ENCODE peak calls at places on chromosomes 12 and 14, in six cellular contexts. W, P, F, S, U and M are unnamed samples. For H3K4me1, the result is how much of the 10 kb centered on the place peaks cover.

GRCh38 chr12:3171195-3171591 is 94.0 kb downstream of the TSPAN9 start:
- DNase-seq in S (no peak), U (no peak), F (peak), P (no peak), W (no peak), M (no peak)

GRCh38 chr14:105484069-105484996 is 2.4 kb upstream of the CRIP1 start:
- DNase-seq in U (peak), F (peak), P (peak), S (peak), W (no peak), M (no peak)

GRCh38 chr14:71250791-71251190 is 343.5 kb downstream of the PCNX1 start:
- DNase-seq in F (no peak), W (no peak), P (no peak), U (no peak), S (no peak), M (no peak)

GRCh38 chr14:62144863-62145262 is 382.6 kb downstream of the SNAPC1 start:
- DNase-seq in S (no peak), P (no peak), F (no peak), U (no peak), W (no peak), M (no peak)

GRCh38 chr12:89827592-89827991 is 119.0 kb upstream of the ATP2B1 start:
- DNase-seq in S (no peak), P (no peak), F (no peak), U (no peak), W (no peak), M (no peak)

GRCh38 chr12:52903285-52903854 is 1.5 kb downstream of the KRT8 start:
- DNase-seq in W (no peak), F (peak), S (peak), P (peak), U (peak), M (peak)

GRCh38 chr12:18683603-18684002 is 54.2 kb downstream of the PLCZ1 start:
- DNase-seq in S (no peak), U (no peak), P (no peak), F (no peak), W (no peak), M (no peak)

GRCh38 chr14:53956427-53957201 is at the start of gene BMP4:
- DNase-seq in W (peak), P (peak), F (peak), U (peak), S (peak), M (peak)

GRCh38 chr14:55974046-55974582 is 144.1 kb upstream of the PELI2 start:
- DNase-seq in U (no peak), F (no peak), P (peak), S (no peak), W (no peak), M (no peak)

GRCh38 chr12:121513464-121514183 is 67.2 kb downstream of the KDM2B start:
- DNase-seq in U (no peak), P (peak), S (no peak), W (peak), F (peak), M (no peak)

GRCh38 chr14:37197421-37198272 is at the start of gene MIPOL1:
- DNase-seq in W (peak), P (peak), F (peak), S (peak), U (peak), M (peak)

GRCh38 chr12:109818900-109819500 is 14.2 kb downstream of the TRPV4 start:
- DNase-seq in P (no peak), S (no peak), F (peak), U (no peak), W (no peak), M (no peak)

GRCh38 chr14:77023001-77023996 is 5.2 kb downstream of the IRF2BPL start:
- DNase-seq in U (no peak), P (peak), W (no peak), F (peak), S (no peak), M (no peak)

GRCh38 chr12:2970744-2971143 is 11.5 kb downstream of the TEAD4 start:
- DNase-seq in F (peak), W (no peak), U (no peak), P (no peak), S (no peak), M (no peak)

GRCh38 chr12:74441872-74442271 is 95.8 kb upstream of the ATXN7L3B start:
- DNase-seq in P (no peak), S (no peak), U (no peak), W (no peak), F (no peak), M (no peak)

GRCh38 chr12:101781834-101782543 is 42.7 kb upstream of the SYCP3 start:
- DNase-seq in U (no peak), P (no peak), W (no peak), F (no peak), S (no peak), M (no peak)

GRCh38 chr12:89469361-89469760 is 55.2 kb downstream of the GALNT4 start:
- DNase-seq in W (no peak), F (no peak), S (no peak), U (no peak), P (no peak), M (no peak)

GRCh38 chr12:92065018-92065499 is 80.6 kb downstream of the BTG1 start:
- DNase-seq in P (peak), F (peak), S (no peak), U (no peak), W (no peak), M (no peak)

GRCh38 chr12:57883700-57884099 is 37.2 kb upstream of the CTDSP2 start:
- DNase-seq in W (no peak), S (no peak), P (no peak), U (no peak), F (no peak), M (no peak)

GRCh38 chr12:1888923-1889322 is 29.5 kb downstream of the CACNA2D4 start:
- DNase-seq in W (no peak), U (no peak), F (no peak), S (no peak), P (no peak), M (no peak)

GRCh38 chr12:96590970-96591369 is 101.6 kb downstream of the CFAP54 start:
- DNase-seq in P (no peak), W (no peak), S (no peak), U (no peak), F (no peak), M (no peak)

GRCh38 chr12:131605304-131605829 is 105.5 kb upstream of the SFSWAP start:
- DNase-seq in W (no peak), U (no peak), S (no peak), F (no peak), P (no peak), M (no peak)

GRCh38 chr12:94140556-94140955 is 7.8 kb upstream of the PLXNC1 start:
- DNase-seq in F (peak), S (no peak), P (peak), W (peak), U (no peak), M (no peak)

GRCh38 chr12:57896437-57897201 is 44.7 kb upstream of the ATP23 start:
- DNase-seq in F (peak), S (peak), U (peak), P (peak), W (no peak), M (peak)

GRCh38 chr14:56280843-56281242 is 162.6 kb downstream of the PELI2 start:
- DNase-seq in W (no peak), S (no peak), U (no peak), F (no peak), P (no peak), M (no peak)

GRCh38 chr14:52545584-52546317 is 6.6 kb downstream of the TXNDC16 start:
- DNase-seq in U (no peak), W (no peak), P (no peak), S (no peak), F (no peak), M (no peak)

GRCh38 chr14:100930270-100930669 is 26.7 kb upstream of the RTL1 start:
- DNase-seq in P (no peak), S (no peak), U (no peak), W (no peak), F (no peak), M (no peak)

GRCh38 chr14:101839236-101839635 is 77.7 kb downstream of the PPP2R5C start:
- DNase-seq in U (no peak), P (no peak), F (no peak), S (no peak), W (no peak), M (no peak)

GRCh38 chr14:63840981-63841380 is 11.8 kb upstream of the SYNE2 start:
- DNase-seq in P (peak), U (no peak), W (no peak), F (no peak), S (no peak), M (no peak)

GRCh38 chr12:89162704-89163261 is 189.5 kb downstream of the DUSP6 start:
- DNase-seq in U (peak), P (peak), W (peak), S (peak), F (peak), M (peak)

GRCh38 chr12:65642006-65642695 is 182.1 kb upstream of the HMGA2 start:
- DNase-seq in W (no peak), U (no peak), P (no peak), F (no peak), S (no peak), M (no peak)

GRCh38 chr12:19624401-19624930 is 185.2 kb downstream of the AEBP2 start:
- DNase-seq in S (no peak), W (no peak), U (no peak), P (no peak), F (no peak), M (no peak)

GRCh38 chr14:50835280-50835679 is 4.3 kb upstream of the NIN start:
- DNase-seq in P (no peak), U (no peak), S (no peak), W (no peak), F (no peak), M (no peak)

GRCh38 chr14:87615822-87616679 is 376.9 kb downstream of the GALC start:
- DNase-seq in W (peak), P (peak), S (peak), U (peak), F (peak), M (peak)

DNA sequence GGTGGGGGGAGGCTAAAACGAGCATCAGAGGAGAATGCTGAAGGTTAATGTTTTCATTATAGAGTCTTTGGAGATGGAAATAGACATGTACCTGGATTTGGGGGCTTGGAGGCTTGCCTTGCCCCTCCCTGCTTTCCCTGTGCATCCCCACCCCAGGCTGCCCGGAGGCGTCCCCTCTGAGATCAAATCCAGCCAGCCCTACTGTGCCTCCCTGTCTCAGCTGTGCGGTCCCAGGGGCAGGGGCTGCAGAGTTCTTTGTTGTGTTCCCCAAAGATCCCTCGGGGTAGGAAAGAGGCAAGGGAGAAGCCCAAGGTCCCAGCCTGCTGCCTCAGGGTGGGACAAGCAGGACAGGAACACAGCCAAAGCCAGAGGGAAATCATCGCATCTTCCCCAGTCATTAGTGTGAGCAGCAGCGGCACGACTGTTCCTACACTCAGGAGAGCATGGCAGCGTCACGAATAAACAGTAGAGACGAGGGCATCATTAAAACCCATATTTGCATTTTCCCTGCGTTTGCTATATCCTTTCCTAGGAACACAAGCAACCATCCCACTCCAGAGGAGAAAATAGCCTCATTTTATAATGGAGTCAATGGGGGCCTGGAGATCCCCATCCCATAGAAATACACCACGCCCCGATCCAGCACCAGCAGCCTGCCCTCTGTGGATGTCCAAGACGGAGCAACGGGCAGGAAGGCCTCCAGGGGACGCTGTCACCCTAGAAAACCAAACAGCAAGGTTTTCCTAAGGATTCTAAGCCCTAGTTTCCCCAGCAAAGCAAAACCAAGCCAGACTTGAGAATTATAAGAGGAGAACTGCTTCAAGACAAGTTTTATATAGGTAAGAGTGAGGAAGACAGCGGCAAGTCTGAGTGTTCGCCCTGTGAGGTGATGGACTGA is 32.4 kb downstream of the ANO2 start:
- DNase-seq in U (no peak), S (no peak), W (no peak), P (no peak), F (peak), M (no peak)
- TF ChIP-seq CTCF in U (no peak), S (no peak), W (peak), P (no peak), F (no peak), M (no peak)

GRCh38 chr14:95442016-95442632 is 74.3 kb downstream of the SYNE3 start:
- DNase-seq in W (no peak), U (no peak), S (no peak), P (no peak), F (no peak), M (no peak)
- H3K4me3 ChIP-seq in W (no peak), U (no peak), S (no peak), P (no peak), F (no peak), M (no peak)

DNA sequence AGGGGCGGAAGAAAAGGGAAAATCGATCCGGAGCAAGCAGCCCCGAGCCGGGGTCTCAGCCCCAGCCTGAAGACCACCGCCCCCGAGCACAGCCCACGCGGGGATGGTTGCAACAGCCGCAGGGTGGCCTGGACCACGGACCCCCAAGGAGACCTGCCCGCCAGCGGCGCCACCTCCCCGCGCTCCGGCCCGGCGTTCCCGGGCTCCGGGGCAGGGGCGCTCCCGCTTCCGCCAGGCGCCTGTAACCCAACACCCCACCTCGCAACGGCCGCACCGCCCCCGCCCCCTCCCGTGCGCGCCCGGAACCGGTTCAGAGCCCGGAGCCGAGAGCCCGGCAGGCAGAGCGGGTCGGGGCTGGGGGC is 571 bp downstream of the ACTN1 start:
- DNase-seq in P (peak), F (no peak), S (peak), W (no peak), U (peak), M (peak)
- H3K4me1 ChIP-seq in P (under half), F (under half), S (under half), W (under half), U (under half), M (under half)

GRCh38 chr12:62519043-62519442 is 52.4 kb downstream of the MON2 start:
- DNase-seq in F (no peak), S (peak), P (no peak), U (no peak), W (no peak), M (no peak)

GRCh38 chr12:62523619-62524018 is 57.0 kb downstream of the MON2 start:
- DNase-seq in U (no peak), P (no peak), F (no peak), W (no peak), S (no peak), M (no peak)

GRCh38 chr12:62525306-62525705 is 58.7 kb downstream of the MON2 start:
- DNase-seq in S (no peak), F (no peak), U (no peak), W (no peak), P (no peak), M (no peak)

GRCh38 chr12:62520361-62520760 is 53.7 kb downstream of the MON2 start:
- DNase-seq in W (no peak), S (no peak), F (peak), U (no peak), P (no peak), M (no peak)

DNA sequence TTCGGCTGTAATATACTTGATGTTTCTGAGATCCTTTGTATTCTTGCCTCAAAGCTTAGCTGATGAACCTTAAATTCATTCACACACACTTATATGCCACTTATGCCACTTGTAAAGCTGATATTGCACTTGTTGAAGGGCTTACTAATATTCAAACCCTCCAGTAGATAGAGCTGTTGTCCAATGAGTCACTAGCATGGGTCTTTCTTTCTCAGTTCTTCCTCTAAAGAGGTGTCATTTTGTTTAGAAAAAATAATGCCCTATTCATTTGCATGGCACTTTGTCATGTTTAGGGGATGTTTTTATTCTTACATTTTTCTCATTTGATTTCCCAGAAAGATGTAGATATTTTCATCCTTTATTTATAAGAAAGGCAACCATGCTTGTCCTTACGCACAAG is 56.4 kb downstream of the MON2 start:
- DNase-seq in S (no peak), W (no peak), P (no peak), F (peak), U (no peak), M (no peak)
- TF ChIP-seq CTCF in S (no peak), W (peak), P (no peak), F (peak), U (no peak), M (no peak)

DNA sequence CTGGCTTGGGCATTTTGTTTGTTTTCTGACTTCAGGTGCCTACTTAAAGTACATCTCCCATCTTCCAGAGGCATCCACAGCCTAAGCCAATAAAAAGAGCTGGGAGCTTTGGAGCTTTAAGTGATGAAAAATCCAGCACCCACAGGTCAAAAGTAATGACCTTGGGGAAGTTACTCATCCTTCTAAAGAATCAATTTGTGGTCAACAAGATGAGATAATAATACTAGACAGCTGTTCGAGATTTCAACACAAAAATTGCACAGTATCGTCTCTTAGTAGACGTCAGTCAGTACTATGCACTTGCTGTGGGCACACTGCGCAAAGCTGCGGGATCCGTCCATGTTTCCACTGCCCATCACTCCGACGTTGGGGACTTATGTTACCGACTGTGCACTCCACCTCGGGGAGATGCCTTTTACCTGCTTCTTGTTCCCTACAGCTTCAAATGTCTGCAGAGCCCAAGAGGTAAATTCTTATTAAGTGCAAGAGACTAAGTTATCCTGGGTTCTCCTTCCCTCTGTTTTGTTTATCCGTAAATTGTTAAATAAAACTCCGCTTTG is 1.2 kb downstream of the ST8SIA1 start:
- DNase-seq in W (no peak), F (no peak), P (no peak), S (no peak), U (no peak), M (no peak)
- H3K4me3 ChIP-seq in W (no peak), F (no peak), P (peak), S (peak), U (peak), M (peak)